ENCODE peak calls at places on chromosome X, in eight cellular contexts. One of them, this sample, is unnamed.

GRCh38 chrX:47571215-47571614 is 10.2 kb downstream of the ARAF start:
- DNase-seq in astrocyte of the spinal cord: no peak
- DNase-seq in esophagus muscularis mucosa: no peak
- DNase-seq in effector memory CD4-positive, alpha-beta T cell: no peak
- DNase-seq in Caki2: no peak
- DNase-seq in M059J: no peak
- DNase-seq in fibroblast of pulmonary artery: no peak
- DNase-seq in lower lobe of right lung: no peak
- DNase-seq in this sample: no peak

GRCh38 chrX:36583674-36584073 is 424.5 kb upstream of the FAM47C start:
- DNase-seq in astrocyte of the spinal cord: no peak
- DNase-seq in Caki2: no peak
- DNase-seq in lower lobe of right lung: no peak
- DNase-seq in M059J: no peak
- DNase-seq in fibroblast of pulmonary artery: no peak
- DNase-seq in esophagus muscularis mucosa: no peak
- DNase-seq in effector memory CD4-positive, alpha-beta T cell: no peak
- DNase-seq in this sample: no peak

GRCh38 chrX:24423960-24424359 is 41.1 kb upstream of the PDK3 start:
- DNase-seq in astrocyte of the spinal cord: no peak
- DNase-seq in M059J: no peak
- DNase-seq in fibroblast of pulmonary artery: no peak
- DNase-seq in lower lobe of right lung: no peak
- DNase-seq in Caki2: peak; percentile 65
- DNase-seq in esophagus muscularis mucosa: no peak
- DNase-seq in effector memory CD4-positive, alpha-beta T cell: no peak
- DNase-seq in this sample: no peak

GRCh38 chrX:30586516-30586915 is 8.9 kb upstream of the TASL start:
- DNase-seq in lower lobe of right lung: no peak
- DNase-seq in astrocyte of the spinal cord: no peak
- DNase-seq in M059J: no peak
- DNase-seq in effector memory CD4-positive, alpha-beta T cell: no peak
- DNase-seq in esophagus muscularis mucosa: no peak
- DNase-seq in Caki2: no peak
- DNase-seq in fibroblast of pulmonary artery: no peak
- DNase-seq in this sample: no peak

GRCh38 chrX:130109429-130110378 is 593 bp downstream of the ELF4 start:
- DNase-seq in effector memory CD4-positive, alpha-beta T cell: no peak
- DNase-seq in M059J: peak; percentile 71
- DNase-seq in fibroblast of pulmonary artery: no peak
- DNase-seq in Caki2: peak; percentile 22
- DNase-seq in lower lobe of right lung: peak; percentile 48
- DNase-seq in esophagus muscularis mucosa: no peak
- DNase-seq in astrocyte of the spinal cord: no peak
- DNase-seq in this sample: peak; percentile 23

GRCh38 chrX:150047818-150048217 is 109.5 kb upstream of the EOLA2 start:
- DNase-seq in astrocyte of the spinal cord: no peak
- DNase-seq in fibroblast of pulmonary artery: no peak
- DNase-seq in effector memory CD4-positive, alpha-beta T cell: no peak
- DNase-seq in esophagus muscularis mucosa: no peak
- DNase-seq in lower lobe of right lung: no peak
- DNase-seq in M059J: no peak
- DNase-seq in Caki2: no peak
- DNase-seq in this sample: no peak

GRCh38 chrX:109872021-109872730 is 130.7 kb upstream of the TMEM164 start:
- DNase-seq in esophagus muscularis mucosa: no peak
- DNase-seq in effector memory CD4-positive, alpha-beta T cell: no peak
- DNase-seq in astrocyte of the spinal cord: peak; percentile 58
- DNase-seq in lower lobe of right lung: no peak
- DNase-seq in fibroblast of pulmonary artery: no peak
- DNase-seq in Caki2: no peak
- DNase-seq in M059J: no peak
- DNase-seq in this sample: no peak

GRCh38 chrX:150769408-150769807 is 76.2 kb downstream of the MTMR1 start:
- DNase-seq in effector memory CD4-positive, alpha-beta T cell: no peak
- DNase-seq in lower lobe of right lung: no peak
- DNase-seq in fibroblast of pulmonary artery: no peak
- DNase-seq in M059J: no peak
- DNase-seq in astrocyte of the spinal cord: no peak
- DNase-seq in Caki2: no peak
- DNase-seq in esophagus muscularis mucosa: no peak
- DNase-seq in this sample: no peak

GRCh38 chrX:50996930-50997329 is 86.4 kb downstream of the BMP15 start:
- DNase-seq in astrocyte of the spinal cord: no peak
- DNase-seq in effector memory CD4-positive, alpha-beta T cell: no peak
- DNase-seq in Caki2: no peak
- DNase-seq in M059J: no peak
- DNase-seq in fibroblast of pulmonary artery: no peak
- DNase-seq in lower lobe of right lung: no peak
- DNase-seq in esophagus muscularis mucosa: no peak
- DNase-seq in this sample: no peak

GRCh38 chrX:129158505-129158904 is 364.8 kb downstream of the SMARCA1 start:
- DNase-seq in M059J: no peak
- DNase-seq in esophagus muscularis mucosa: no peak
- DNase-seq in effector memory CD4-positive, alpha-beta T cell: no peak
- DNase-seq in astrocyte of the spinal cord: no peak
- DNase-seq in fibroblast of pulmonary artery: no peak
- DNase-seq in lower lobe of right lung: no peak
- DNase-seq in Caki2: no peak
- DNase-seq in this sample: no peak

GRCh38 chrX:150649096-150649870 is 43.9 kb upstream of the MTMR1 start:
- DNase-seq in effector memory CD4-positive, alpha-beta T cell: no peak
- DNase-seq in lower lobe of right lung: peak; percentile 37
- DNase-seq in esophagus muscularis mucosa: no peak
- DNase-seq in M059J: peak; percentile 31
- DNase-seq in astrocyte of the spinal cord: peak; percentile 45
- DNase-seq in Caki2: no peak
- DNase-seq in fibroblast of pulmonary artery: peak; percentile 56
- DNase-seq in this sample: no peak

GRCh38 chrX:135520022-135520552 is 373 bp upstream of the INTS6L start:
- DNase-seq in M059J: peak; percentile 8
- DNase-seq in lower lobe of right lung: no peak
- DNase-seq in fibroblast of pulmonary artery: peak; percentile 71
- DNase-seq in astrocyte of the spinal cord: no peak
- DNase-seq in esophagus muscularis mucosa: no peak
- DNase-seq in effector memory CD4-positive, alpha-beta T cell: no peak
- DNase-seq in Caki2: no peak
- DNase-seq in this sample: no peak

GRCh38 chrX:103399744-103400143 is 23.4 kb downstream of the BEX3 start:
- DNase-seq in astrocyte of the spinal cord: no peak
- DNase-seq in effector memory CD4-positive, alpha-beta T cell: no peak
- DNase-seq in lower lobe of right lung: no peak
- DNase-seq in esophagus muscularis mucosa: no peak
- DNase-seq in fibroblast of pulmonary artery: no peak
- DNase-seq in Caki2: no peak
- DNase-seq in M059J: no peak
- DNase-seq in this sample: no peak

GRCh38 chrX:111719426-111720210 is 38.6 kb downstream of the ALG13 start:
- DNase-seq in astrocyte of the spinal cord: peak; percentile 12
- DNase-seq in esophagus muscularis mucosa: no peak
- DNase-seq in effector memory CD4-positive, alpha-beta T cell: no peak
- DNase-seq in M059J: peak; percentile 5
- DNase-seq in fibroblast of pulmonary artery: peak; percentile 14
- DNase-seq in Caki2: no peak
- DNase-seq in lower lobe of right lung: no peak
- DNase-seq in this sample: no peak

GRCh38 chrX:152635941-152636340 is 1.8 kb upstream of the GABRQ start:
- DNase-seq in lower lobe of right lung: no peak
- DNase-seq in M059J: peak; percentile 69
- DNase-seq in esophagus muscularis mucosa: no peak
- DNase-seq in fibroblast of pulmonary artery: peak; percentile 75
- DNase-seq in Caki2: peak; percentile 35
- DNase-seq in astrocyte of the spinal cord: peak; percentile 65
- DNase-seq in effector memory CD4-positive, alpha-beta T cell: no peak
- DNase-seq in this sample: peak; percentile 17

GRCh38 chrX:115177941-115178340 is 11.3 kb upstream of the RBMXL3 start:
- DNase-seq in lower lobe of right lung: no peak
- DNase-seq in M059J: peak; percentile 42
- DNase-seq in Caki2: no peak
- DNase-seq in esophagus muscularis mucosa: no peak
- DNase-seq in fibroblast of pulmonary artery: peak; percentile 14
- DNase-seq in astrocyte of the spinal cord: peak; percentile 4
- DNase-seq in effector memory CD4-positive, alpha-beta T cell: no peak
- DNase-seq in this sample: no peak

GRCh38 chrX:35076061-35076460 is 133.5 kb downstream of the FAM47B start:
- DNase-seq in Caki2: no peak
- DNase-seq in astrocyte of the spinal cord: no peak
- DNase-seq in lower lobe of right lung: no peak
- DNase-seq in effector memory CD4-positive, alpha-beta T cell: no peak
- DNase-seq in M059J: no peak
- DNase-seq in fibroblast of pulmonary artery: no peak
- DNase-seq in esophagus muscularis mucosa: no peak
- DNase-seq in this sample: no peak

GRCh38 chrX:46959101-46959500 is 46.9 kb downstream of the JADE3 start:
- DNase-seq in effector memory CD4-positive, alpha-beta T cell: no peak
- DNase-seq in astrocyte of the spinal cord: no peak
- DNase-seq in fibroblast of pulmonary artery: peak; percentile 29
- DNase-seq in M059J: no peak
- DNase-seq in lower lobe of right lung: no peak
- DNase-seq in Caki2: no peak
- DNase-seq in esophagus muscularis mucosa: no peak
- DNase-seq in this sample: no peak

GRCh38 chrX:151175283-151176062 is 911 bp upstream of the GPR50 start:
- DNase-seq in esophagus muscularis mucosa: no peak
- DNase-seq in Caki2: no peak
- DNase-seq in effector memory CD4-positive, alpha-beta T cell: no peak
- DNase-seq in lower lobe of right lung: no peak
- DNase-seq in fibroblast of pulmonary artery: no peak
- DNase-seq in M059J: no peak
- DNase-seq in astrocyte of the spinal cord: no peak
- DNase-seq in this sample: no peak

GRCh38 chrX:136626237-136626636 is 21.7 kb upstream of the CD40LG start:
- DNase-seq in Caki2: no peak
- DNase-seq in effector memory CD4-positive, alpha-beta T cell: no peak
- DNase-seq in esophagus muscularis mucosa: no peak
- DNase-seq in astrocyte of the spinal cord: no peak
- DNase-seq in lower lobe of right lung: no peak
- DNase-seq in fibroblast of pulmonary artery: no peak
- DNase-seq in M059J: peak; percentile 26
- DNase-seq in this sample: peak; percentile 20

This sample was measured in GM12865.